ENCODE peak calls at places on chromosomes 1 and 21, in eight cellular contexts. One of them, this sample, is unnamed.

GRCh38 chr1:109251277-109252166 is 2.2 kb downstream of the CELSR2 start:
- DNase-seq in adrenal gland: no peak
- DNase-seq in fibroblast of the aortic adventitia: no peak
- DNase-seq in heart left ventricle: no peak
- DNase-seq in neural progenitor cell: no peak
- DNase-seq in lower lobe of right lung: no peak
- DNase-seq in A549: no peak
- DNase-seq in transverse colon: no peak
- DNase-seq in this sample: no peak

GRCh38 chr1:235866207-235866912 is at the start of gene LYST:
- DNase-seq in adrenal gland: peak
- DNase-seq in fibroblast of the aortic adventitia: peak
- DNase-seq in heart left ventricle: peak
- DNase-seq in neural progenitor cell: peak
- DNase-seq in lower lobe of right lung: peak
- DNase-seq in A549: peak
- DNase-seq in transverse colon: peak
- DNase-seq in this sample: peak

GRCh38 chr1:59332983-59333382 is 36.1 kb downstream of the FGGY start:
- DNase-seq in adrenal gland: no peak
- DNase-seq in fibroblast of the aortic adventitia: peak
- DNase-seq in heart left ventricle: no peak
- DNase-seq in neural progenitor cell: no peak
- DNase-seq in lower lobe of right lung: no peak
- DNase-seq in A549: no peak
- DNase-seq in transverse colon: no peak
- DNase-seq in this sample: peak

GRCh38 chr1:248858096-248858890 is 592 bp downstream of the ZNF692 start:
- DNase-seq in adrenal gland: peak
- DNase-seq in fibroblast of the aortic adventitia: peak
- DNase-seq in heart left ventricle: peak
- DNase-seq in neural progenitor cell: peak
- DNase-seq in lower lobe of right lung: peak
- DNase-seq in A549: peak
- DNase-seq in transverse colon: peak
- DNase-seq in this sample: peak

GRCh38 chr1:187498028-187498427 is 669.3 kb downstream of the PLA2G4A start:
- DNase-seq in adrenal gland: no peak
- DNase-seq in fibroblast of the aortic adventitia: no peak
- DNase-seq in heart left ventricle: no peak
- DNase-seq in neural progenitor cell: no peak
- DNase-seq in lower lobe of right lung: no peak
- DNase-seq in A549: no peak
- DNase-seq in transverse colon: no peak
- DNase-seq in this sample: no peak

GRCh38 chr1:214719207-214719606 is 116.2 kb downstream of the CENPF start:
- DNase-seq in adrenal gland: no peak
- DNase-seq in fibroblast of the aortic adventitia: peak
- DNase-seq in heart left ventricle: no peak
- DNase-seq in neural progenitor cell: no peak
- DNase-seq in lower lobe of right lung: no peak
- DNase-seq in A549: no peak
- DNase-seq in transverse colon: no peak
- DNase-seq in this sample: peak

GRCh38 chr1:4974981-4975685 is 320.7 kb downstream of the AJAP1 start:
- DNase-seq in adrenal gland: no peak
- DNase-seq in fibroblast of the aortic adventitia: no peak
- DNase-seq in heart left ventricle: no peak
- DNase-seq in neural progenitor cell: no peak
- DNase-seq in lower lobe of right lung: no peak
- DNase-seq in A549: no peak
- DNase-seq in transverse colon: no peak
- DNase-seq in this sample: no peak

GRCh38 chr1:91900538-91900937 is 14.6 kb upstream of the TGFBR3 start:
- DNase-seq in adrenal gland: no peak
- DNase-seq in fibroblast of the aortic adventitia: peak
- DNase-seq in heart left ventricle: no peak
- DNase-seq in neural progenitor cell: no peak
- DNase-seq in lower lobe of right lung: no peak
- DNase-seq in A549: peak
- DNase-seq in transverse colon: no peak
- DNase-seq in this sample: peak

GRCh38 chr1:169108897-169109560 is 2.5 kb downstream of the ATP1B1 start:
- DNase-seq in adrenal gland: peak
- DNase-seq in fibroblast of the aortic adventitia: no peak
- DNase-seq in heart left ventricle: peak
- DNase-seq in neural progenitor cell: peak
- DNase-seq in lower lobe of right lung: no peak
- DNase-seq in A549: no peak
- DNase-seq in transverse colon: peak
- DNase-seq in this sample: no peak

GRCh38 chr1:59015708-59016107 is 231.9 kb upstream of the JUN start:
- DNase-seq in adrenal gland: no peak
- DNase-seq in fibroblast of the aortic adventitia: peak
- DNase-seq in heart left ventricle: no peak
- DNase-seq in neural progenitor cell: no peak
- DNase-seq in lower lobe of right lung: no peak
- DNase-seq in A549: no peak
- DNase-seq in transverse colon: no peak
- DNase-seq in this sample: peak

GRCh38 chr1:83882906-83883305 is 116.0 kb downstream of the TTLL7 start:
- DNase-seq in adrenal gland: no peak
- DNase-seq in fibroblast of the aortic adventitia: peak
- DNase-seq in heart left ventricle: no peak
- DNase-seq in neural progenitor cell: peak
- DNase-seq in lower lobe of right lung: peak
- DNase-seq in A549: no peak
- DNase-seq in transverse colon: peak
- DNase-seq in this sample: peak

GRCh38 chr1:81880781-81881180 is 80.0 kb downstream of the ADGRL2 start:
- DNase-seq in adrenal gland: no peak
- DNase-seq in fibroblast of the aortic adventitia: no peak
- DNase-seq in heart left ventricle: no peak
- DNase-seq in neural progenitor cell: no peak
- DNase-seq in lower lobe of right lung: no peak
- DNase-seq in A549: no peak
- DNase-seq in transverse colon: no peak
- DNase-seq in this sample: no peak

GRCh38 chr1:15681346-15682290 is 2.5 kb upstream of the PLEKHM2 start:
- DNase-seq in adrenal gland: no peak
- DNase-seq in fibroblast of the aortic adventitia: no peak
- DNase-seq in heart left ventricle: peak
- DNase-seq in neural progenitor cell: no peak
- DNase-seq in lower lobe of right lung: no peak
- DNase-seq in A549: no peak
- DNase-seq in transverse colon: no peak
- DNase-seq in this sample: peak

GRCh38 chr21:29078884-29079765 is 5.7 kb upstream of the CCT8 start:
- DNase-seq in adrenal gland: peak
- DNase-seq in fibroblast of the aortic adventitia: no peak
- DNase-seq in heart left ventricle: peak
- DNase-seq in neural progenitor cell: no peak
- DNase-seq in lower lobe of right lung: peak
- DNase-seq in A549: no peak
- DNase-seq in transverse colon: no peak
- DNase-seq in this sample: peak

GRCh38 chr1:82979593-82980230 is 1019.2 kb downstream of the TTLL7 start:
- DNase-seq in adrenal gland: no peak
- DNase-seq in fibroblast of the aortic adventitia: no peak
- DNase-seq in heart left ventricle: no peak
- DNase-seq in neural progenitor cell: no peak
- DNase-seq in lower lobe of right lung: no peak
- DNase-seq in A549: no peak
- DNase-seq in transverse colon: no peak
- DNase-seq in this sample: no peak

GRCh38 chr1:51675177-51675780 is 58.4 kb downstream of the OSBPL9 start:
- DNase-seq in adrenal gland: no peak
- DNase-seq in fibroblast of the aortic adventitia: no peak
- DNase-seq in heart left ventricle: no peak
- DNase-seq in neural progenitor cell: no peak
- DNase-seq in lower lobe of right lung: no peak
- DNase-seq in A549: no peak
- DNase-seq in transverse colon: no peak
- DNase-seq in this sample: peak

GRCh38 chr1:203038217-203038741 is 12.0 kb downstream of the PPFIA4 start:
- DNase-seq in adrenal gland: peak
- DNase-seq in fibroblast of the aortic adventitia: peak
- DNase-seq in heart left ventricle: peak
- DNase-seq in neural progenitor cell: no peak
- DNase-seq in lower lobe of right lung: no peak
- DNase-seq in A549: peak
- DNase-seq in transverse colon: peak
- DNase-seq in this sample: peak

GRCh38 chr1:64505944-64506658 is 36.2 kb downstream of the CACHD1 start:
- DNase-seq in adrenal gland: peak
- DNase-seq in fibroblast of the aortic adventitia: no peak
- DNase-seq in heart left ventricle: no peak
- DNase-seq in neural progenitor cell: no peak
- DNase-seq in lower lobe of right lung: peak
- DNase-seq in A549: no peak
- DNase-seq in transverse colon: peak
- DNase-seq in this sample: no peak

GRCh38 chr1:68585371-68585770 is 88.5 kb upstream of the DEPDC1 start:
- DNase-seq in adrenal gland: no peak
- DNase-seq in fibroblast of the aortic adventitia: no peak
- DNase-seq in heart left ventricle: no peak
- DNase-seq in neural progenitor cell: no peak
- DNase-seq in lower lobe of right lung: no peak
- DNase-seq in A549: no peak
- DNase-seq in transverse colon: no peak
- DNase-seq in this sample: no peak

GRCh38 chr1:28412731-28413130 is 43.2 kb downstream of the PHACTR4 start:
- DNase-seq in adrenal gland: no peak
- DNase-seq in fibroblast of the aortic adventitia: no peak
- DNase-seq in heart left ventricle: no peak
- DNase-seq in neural progenitor cell: no peak
- DNase-seq in lower lobe of right lung: no peak
- DNase-seq in A549: no peak
- DNase-seq in transverse colon: no peak
- DNase-seq in this sample: peak

GRCh38 chr1:39331647-39332046 is 127.2 kb downstream of the MACF1 start:
- DNase-seq in adrenal gland: no peak
- DNase-seq in fibroblast of the aortic adventitia: no peak
- DNase-seq in heart left ventricle: no peak
- DNase-seq in neural progenitor cell: no peak
- DNase-seq in lower lobe of right lung: no peak
- DNase-seq in A549: no peak
- DNase-seq in transverse colon: no peak
- DNase-seq in this sample: no peak
- H3K4me3 ChIP-seq in adrenal gland: no peak
- H3K4me3 ChIP-seq in fibroblast of the aortic adventitia: no peak
- H3K4me3 ChIP-seq in heart left ventricle: no peak
- H3K4me3 ChIP-seq in neural progenitor cell: no peak
- H3K4me3 ChIP-seq in lower lobe of right lung: no peak
- H3K4me3 ChIP-seq in A549: no peak
- H3K4me3 ChIP-seq in transverse colon: no peak
- H3K4me3 ChIP-seq in this sample: no peak

DNA sequence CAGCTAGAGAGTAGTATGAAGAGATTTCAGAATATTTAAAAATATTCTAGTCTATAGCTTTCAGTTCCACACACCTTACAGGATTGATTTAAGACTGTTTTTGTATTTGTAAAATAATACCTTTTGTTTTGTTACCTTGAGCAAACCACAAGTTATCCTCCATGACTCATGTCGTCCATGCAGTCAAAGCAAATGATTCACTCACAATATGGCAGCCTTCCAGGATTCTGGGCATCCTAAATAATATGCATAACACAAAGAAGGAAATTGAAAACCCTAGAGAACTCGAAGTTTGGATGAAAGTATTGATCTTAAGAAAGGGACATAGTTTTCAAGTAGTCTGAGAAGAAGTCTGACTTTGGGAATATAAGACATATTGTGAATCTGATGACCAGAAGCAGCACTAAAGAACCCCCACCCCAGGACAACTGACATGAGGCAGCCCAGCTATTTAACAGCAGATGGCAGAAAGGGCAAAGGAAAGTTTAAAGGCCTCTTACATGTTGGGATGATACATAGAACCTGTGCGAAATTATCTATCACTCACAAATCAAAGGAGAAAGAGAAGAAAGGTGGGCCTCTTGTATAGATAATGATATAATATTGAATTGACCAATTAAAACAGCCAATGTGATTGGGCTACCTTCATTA is 857.9 kb downstream of the BRINP3 start:
- DNase-seq in adrenal gland: no peak
- DNase-seq in fibroblast of the aortic adventitia: peak
- DNase-seq in heart left ventricle: no peak
- DNase-seq in neural progenitor cell: no peak
- DNase-seq in lower lobe of right lung: no peak
- DNase-seq in A549: peak
- DNase-seq in transverse colon: no peak
- DNase-seq in this sample: peak
- TF ChIP-seq CTCF in adrenal gland: no peak
- TF ChIP-seq CTCF in fibroblast of the aortic adventitia: no peak
- TF ChIP-seq CTCF in heart left ventricle: no peak
- TF ChIP-seq CTCF in neural progenitor cell: no peak
- TF ChIP-seq CTCF in lower lobe of right lung: no peak
- TF ChIP-seq CTCF in A549: peak
- TF ChIP-seq CTCF in transverse colon: no peak
- TF ChIP-seq CTCF in this sample: no peak

DNA sequence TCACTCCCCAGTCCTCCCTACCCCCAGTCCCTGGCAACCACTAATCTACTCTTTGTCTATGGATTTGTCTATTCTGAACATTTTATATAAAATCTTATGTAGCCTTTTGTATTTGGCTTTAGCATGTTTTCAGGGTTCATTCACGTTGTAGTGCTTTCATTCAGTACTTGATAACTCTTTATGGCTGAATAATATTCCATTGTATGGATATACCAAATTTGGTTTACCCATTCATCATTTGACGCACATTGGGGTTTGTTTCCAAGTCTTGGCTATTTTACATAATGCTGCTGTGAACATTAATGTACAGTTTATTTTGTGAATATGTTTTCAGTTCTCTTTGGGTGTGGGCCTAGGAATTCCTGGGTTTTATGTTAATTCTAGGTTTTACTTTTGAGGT is 2.6 kb downstream of the KDM1A start:
- DNase-seq in adrenal gland: no peak
- DNase-seq in fibroblast of the aortic adventitia: no peak
- DNase-seq in heart left ventricle: no peak
- DNase-seq in neural progenitor cell: no peak
- DNase-seq in lower lobe of right lung: no peak
- DNase-seq in A549: no peak
- DNase-seq in transverse colon: no peak
- DNase-seq in this sample: no peak
- H3K4me3 ChIP-seq in adrenal gland: no peak
- H3K4me3 ChIP-seq in fibroblast of the aortic adventitia: no peak
- H3K4me3 ChIP-seq in heart left ventricle: no peak
- H3K4me3 ChIP-seq in neural progenitor cell: peak
- H3K4me3 ChIP-seq in lower lobe of right lung: no peak
- H3K4me3 ChIP-seq in A549: no peak
- H3K4me3 ChIP-seq in transverse colon: no peak
- H3K4me3 ChIP-seq in this sample: no peak

DNA sequence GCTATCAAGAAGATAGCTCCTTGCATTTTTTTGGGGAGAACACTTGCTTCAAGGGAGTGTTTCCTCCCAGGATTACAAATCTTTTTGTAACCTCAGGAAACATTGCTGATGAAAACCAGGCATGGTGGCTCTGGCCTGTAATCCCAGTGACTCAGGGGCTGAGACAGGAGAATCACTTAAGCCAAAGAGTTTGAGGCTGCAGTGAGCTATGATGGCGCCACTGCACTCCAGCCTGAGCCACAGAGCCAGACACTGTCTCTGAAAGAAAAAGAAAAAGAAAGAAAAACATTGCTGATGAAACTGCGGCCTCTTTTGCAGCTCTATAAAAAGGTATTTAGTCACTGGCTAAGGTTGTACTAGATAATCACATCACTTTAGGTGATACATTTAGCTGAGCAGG is 7.3 kb downstream of the RNU1-2 start:
- DNase-seq in adrenal gland: no peak
- DNase-seq in fibroblast of the aortic adventitia: peak
- DNase-seq in heart left ventricle: no peak
- DNase-seq in neural progenitor cell: no peak
- DNase-seq in lower lobe of right lung: no peak
- DNase-seq in A549: no peak
- DNase-seq in transverse colon: no peak
- DNase-seq in this sample: peak
- TF ChIP-seq CTCF in adrenal gland: no peak
- TF ChIP-seq CTCF in fibroblast of the aortic adventitia: no peak
- TF ChIP-seq CTCF in heart left ventricle: no peak
- TF ChIP-seq CTCF in neural progenitor cell: no peak
- TF ChIP-seq CTCF in lower lobe of right lung: no peak
- TF ChIP-seq CTCF in A549: no peak
- TF ChIP-seq CTCF in transverse colon: no peak
- TF ChIP-seq CTCF in this sample: no peak

This sample was measured in fibroblast of mammary gland.